ENCODE peak calls at places on chromosomes 12 and 14, in seven cellular contexts. G, W, A, V, O, S and E are unnamed samples.

GRCh38 chr14:54453252-54453651 is 12.1 kb upstream of the CNIH1 start:
- DNase-seq in G (no peak), W (no peak), A (peak), V (no peak), O (no peak), S (no peak), E (no peak)

GRCh38 chr12:3438401-3438800 is 52.6 kb upstream of the PRMT8 start:
- DNase-seq in G (no peak), W (no peak), A (no peak), V (no peak), O (no peak), S (no peak), E (no peak)

GRCh38 chr14:91367173-91368171 is 50.1 kb downstream of the CCDC88C start:
- DNase-seq in G (peak), W (no peak), A (peak), V (no peak), O (peak), S (no peak), E (peak)

GRCh38 chr12:88388566-88389269 is 191.6 kb downstream of the KITLG start:
- DNase-seq in G (no peak), W (no peak), A (no peak), V (no peak), O (no peak), S (peak), E (peak)

GRCh38 chr12:104682790-104683279 is 226.1 kb downstream of the CHST11 start:
- DNase-seq in G (no peak), W (no peak), A (no peak), V (no peak), O (no peak), S (no peak), E (no peak)

GRCh38 chr12:82058197-82058596 is 299.0 kb upstream of the PPFIA2 start:
- DNase-seq in G (no peak), W (no peak), A (no peak), V (no peak), O (no peak), S (no peak), E (no peak)

GRCh38 chr12:69338120-69338859 is 9.9 kb upstream of the LYZ start:
- DNase-seq in G (no peak), W (peak), A (no peak), V (no peak), O (no peak), S (no peak), E (no peak)

GRCh38 chr12:106139422-106140141 is 828 bp upstream of the NUAK1 start:
- DNase-seq in G (peak), W (peak), A (peak), V (no peak), O (peak), S (peak), E (peak)

GRCh38 chr12:51217968-51218606 is at the start of gene POU6F1:
- DNase-seq in G (peak), W (peak), A (peak), V (peak), O (peak), S (peak), E (peak)